ENCODE peak calls at places on chromosomes 5 and 9, in nine cellular contexts. F, M, I, L, J, V, X, G and S are unnamed samples.

GRCh38 chr5:53482717-53483638 is 2.5 kb downstream of the FST start:
- DNase-seq in F (peak; percentile 49), M (peak; percentile 53), I (peak; percentile 55), L (no peak), J (no peak), V (no peak), X (peak; percentile 59), G (no peak), S (peak; percentile 51)

GRCh38 chr5:150266807-150267408 is 22.7 kb downstream of the CAMK2A start:
- DNase-seq in F (no peak), M (no peak), I (no peak), L (no peak), J (no peak), V (no peak), X (no peak), G (no peak), S (no peak)

GRCh38 chr5:97134634-97135033 is 7.8 kb downstream of the LIX1 start:
- DNase-seq in F (no peak), M (no peak), I (no peak), L (no peak), J (no peak), V (no peak), X (no peak), G (no peak), S (no peak)

GRCh38 chr5:90020575-90021535 is 388.7 kb downstream of the CETN3 start:
- DNase-seq in F (peak; percentile 92), M (peak; percentile 58), I (no peak), L (peak; percentile 33), J (no peak), V (peak; percentile 75), X (peak; percentile 76), G (no peak), S (peak; percentile 84)

GRCh38 chr5:141695627-141696180 is 13.7 kb upstream of the ARAP3 start:
- DNase-seq in F (no peak), M (no peak), I (no peak), L (no peak), J (no peak), V (no peak), X (peak; percentile 41), G (no peak), S (peak; percentile 50)

GRCh38 chr5:154519375-154519774 is 41.3 kb upstream of the HAND1 start:
- DNase-seq in F (peak; percentile 66), M (peak; percentile 31), I (no peak), L (no peak), J (no peak), V (peak; percentile 58), X (peak; percentile 59), G (no peak), S (peak; percentile 49)

GRCh38 chr9:117782931-117783788 is 79.0 kb downstream of the TLR4 start:
- DNase-seq in F (peak; percentile 29), M (no peak), I (peak; percentile 63), L (no peak), J (no peak), V (peak; percentile 82), X (peak; percentile 71), G (peak; percentile 67), S (peak; percentile 89)

GRCh38 chr9:81083821-81084512 is 605.4 kb downstream of the TLE1 start:
- DNase-seq in F (peak; percentile 55), M (peak; percentile 80), I (no peak), L (no peak), J (no peak), V (peak; percentile 68), X (peak; percentile 52), G (no peak), S (peak; percentile 46)

GRCh38 chr9:32587901-32588300 is 14.9 kb upstream of the NDUFB6 start:
- DNase-seq in F (no peak), M (peak; percentile 43), I (no peak), L (peak; percentile 13), J (no peak), V (no peak), X (peak; percentile 75), G (no peak), S (peak; percentile 59)

GRCh38 chr5:20109326-20109725 is 121.3 kb upstream of the CDH18 start:
- DNase-seq in F (no peak), M (no peak), I (no peak), L (no peak), J (no peak), V (no peak), X (peak; percentile 8), G (no peak), S (no peak)

GRCh38 chr9:134454386-134454978 is 128.2 kb downstream of the RXRA start:
- DNase-seq in F (peak; percentile 24), M (no peak), I (no peak), L (no peak), J (no peak), V (no peak), X (no peak), G (no peak), S (no peak)

GRCh38 chr5:41508696-41509398 is 1.6 kb downstream of the PLCXD3 start:
- DNase-seq in F (no peak), M (no peak), I (no peak), L (no peak), J (no peak), V (no peak), X (no peak), G (no peak), S (no peak)

GRCh38 chr5:1161832-1162229 is 39.6 kb upstream of the SLC6A19 start:
- DNase-seq in F (no peak), M (no peak), I (peak; percentile 62), L (no peak), J (no peak), V (no peak), X (peak; percentile 79), G (no peak), S (no peak)

GRCh38 chr5:124883686-124884085 is 137.2 kb upstream of the ZNF608 start:
- DNase-seq in F (no peak), M (no peak), I (no peak), L (no peak), J (no peak), V (no peak), X (no peak), G (no peak), S (no peak)
- H3K27ac ChIP-seq in F (no peak overlapping the region), M (no peak overlapping the region), I (no peak overlapping the region), L (no peak overlapping the region), J (no peak overlapping the region), V (no peak overlapping the region), X (no peak overlapping the region), G (no peak overlapping the region), S (no peak overlapping the region)

DNA sequence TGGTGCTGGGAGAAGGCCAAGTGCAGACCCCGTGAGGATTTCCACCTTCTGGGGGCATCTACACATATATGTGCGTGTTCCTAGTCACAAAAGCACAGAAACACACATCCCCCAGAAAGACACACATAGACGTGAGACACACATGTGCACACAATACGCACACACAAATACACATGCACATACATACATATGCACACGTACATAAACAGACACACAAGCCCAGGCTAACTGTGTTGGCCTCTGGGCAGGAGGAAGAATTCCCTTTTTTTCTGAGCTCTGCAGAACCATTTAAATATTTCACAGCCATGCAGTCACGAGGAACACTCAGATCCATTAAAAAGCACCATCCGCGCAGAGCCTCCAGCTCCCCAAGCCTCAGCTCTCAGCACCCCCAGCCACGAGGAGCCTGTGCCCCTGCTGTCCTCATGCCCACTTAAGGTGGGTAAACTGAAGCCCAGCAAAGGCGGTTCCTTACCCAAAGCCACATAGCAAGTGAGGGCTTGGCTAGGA is 5.3 kb downstream of the NINJ1 start:
- DNase-seq in F (no peak), M (no peak), I (no peak), L (no peak), J (no peak), V (no peak), X (no peak), G (no peak), S (no peak)
- H3K27ac ChIP-seq in F (no peak overlapping the region), M (no peak overlapping the region), I (peak overlapping the region; percentile 67), L (no peak overlapping the region), J (no peak overlapping the region), V (no peak overlapping the region), X (no peak overlapping the region), G (no peak overlapping the region), S (no peak overlapping the region)

GRCh38 chr5:158069838-158070237 is 210.9 kb upstream of the CLINT1 start:
- DNase-seq in F (no peak), M (no peak), I (no peak), L (no peak), J (no peak), V (no peak), X (no peak), G (no peak), S (no peak)

GRCh38 chr5:158070855-158071254 is 211.9 kb upstream of the CLINT1 start:
- DNase-seq in F (no peak), M (no peak), I (no peak), L (no peak), J (no peak), V (no peak), X (no peak), G (no peak), S (no peak)

GRCh38 chr5:158074992-158075769 is 216.2 kb upstream of the CLINT1 start:
- DNase-seq in F (peak; percentile 71), M (peak; percentile 61), I (no peak), L (peak; percentile 11), J (no peak), V (peak; percentile 90), X (peak; percentile 35), G (peak; percentile 37), S (peak; percentile 89)

GRCh38 chr5:158079097-158079496 is 220.2 kb upstream of the CLINT1 start:
- DNase-seq in F (no peak), M (no peak), I (no peak), L (no peak), J (no peak), V (no peak), X (no peak), G (no peak), S (no peak)

GRCh38 chr5:158074597-158074991 is 215.6 kb upstream of the CLINT1 start:
- DNase-seq in F (no peak), M (no peak), I (no peak), L (no peak), J (no peak), V (no peak), X (no peak), G (no peak), S (no peak)
- H3K27ac ChIP-seq in F (no peak overlapping the region), M (no peak overlapping the region), I (no peak overlapping the region), L (no peak overlapping the region), J (no peak overlapping the region), V (peak overlapping the region; percentile 82), X (no peak overlapping the region), G (no peak overlapping the region), S (peak overlapping the region; percentile 91)

GRCh38 chr9:136533775-136534157 is 12.1 kb downstream of the NOTCH1 start:
- DNase-seq in F (no peak), M (no peak), I (peak; percentile 86), L (no peak), J (no peak), V (no peak), X (peak; percentile 57), G (peak; percentile 64), S (no peak)
- H3K27ac ChIP-seq in F (no peak overlapping the region), M (no peak overlapping the region), I (peak overlapping the region; percentile 77), L (no peak overlapping the region), J (peak overlapping the region; percentile 36), V (no peak overlapping the region), X (no peak overlapping the region), G (peak overlapping the region; percentile 53), S (no peak overlapping the region)

DNA sequence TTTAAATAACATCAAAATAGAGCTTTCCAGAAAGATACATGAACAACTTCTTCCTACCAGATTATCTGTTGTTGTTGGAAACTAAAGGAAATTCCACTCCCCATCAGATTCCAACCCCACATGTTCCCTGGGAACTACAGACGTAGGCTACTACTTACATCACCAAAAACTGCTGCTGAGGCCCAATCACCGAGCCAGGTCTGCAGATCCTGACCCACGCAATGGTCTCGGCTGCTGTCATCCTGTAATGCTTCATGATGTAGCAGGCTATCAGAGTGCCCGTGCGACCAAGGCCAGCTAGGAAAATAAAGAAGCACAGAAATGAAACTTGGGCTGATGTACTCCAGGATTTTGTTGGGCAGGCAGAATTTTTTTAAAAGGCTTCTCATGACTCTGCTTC is 73.5 kb downstream of the HABP4 start:
- DNase-seq in F (no peak), M (no peak), I (no peak), L (no peak), J (no peak), V (peak; percentile 89), X (no peak), G (no peak), S (no peak)
- H3K27ac ChIP-seq in F (no peak overlapping the region), M (no peak overlapping the region), I (no peak overlapping the region), L (no peak overlapping the region), J (no peak overlapping the region), V (peak overlapping the region; percentile 40), X (no peak overlapping the region), G (no peak overlapping the region), S (no peak overlapping the region)